ENCODE peak calls at places on chromosomes 4 and X, in four cellular contexts. One of them, this sample, is unnamed.

GRCh38 chr4:655735-656151 is 18.3 kb downstream of the ATP5ME start:
- DNase-seq in HepG2: no peak
- DNase-seq in GM12878: no peak
- DNase-seq in K562: no peak
- DNase-seq in this sample: no peak

GRCh38 chr4:114921790-114922581 is 191.4 kb downstream of the NDST4 start:
- DNase-seq in K562: no peak
- DNase-seq in GM12878: no peak
- DNase-seq in HepG2: peak; percentile 1
- DNase-seq in this sample: no peak

GRCh38 chr4:7926822-7927221 is 12.8 kb downstream of the AFAP1 start:
- DNase-seq in HepG2: no peak
- DNase-seq in K562: no peak
- DNase-seq in GM12878: no peak
- DNase-seq in this sample: no peak

GRCh38 chr4:138488527-138488926 is 246.4 kb upstream of the SLC7A11 start:
- DNase-seq in K562: peak; percentile 42
- DNase-seq in GM12878: no peak
- DNase-seq in HepG2: no peak
- DNase-seq in this sample: no peak

GRCh38 chr4:178215309-178215708 is 773.1 kb upstream of the AGA start:
- DNase-seq in GM12878: no peak
- DNase-seq in K562: no peak
- DNase-seq in HepG2: no peak
- DNase-seq in this sample: no peak

GRCh38 chr4:118941799-118942198 is 53.1 kb downstream of the SYNPO2 start:
- DNase-seq in GM12878: no peak
- DNase-seq in HepG2: no peak
- DNase-seq in K562: no peak
- DNase-seq in this sample: no peak

GRCh38 chr4:160537681-160538080 is 1434.8 kb downstream of the RAPGEF2 start:
- DNase-seq in GM12878: no peak
- DNase-seq in K562: no peak
- DNase-seq in HepG2: no peak
- DNase-seq in this sample: no peak

GRCh38 chr4:114599231-114600065 is 841 bp downstream of the UGT8 start:
- DNase-seq in K562: peak; percentile 18
- DNase-seq in GM12878: no peak
- DNase-seq in HepG2: no peak
- DNase-seq in this sample: no peak

GRCh38 chrX:136147320-136147901 is at the start of gene FHL1:
- DNase-seq in GM12878: no peak
- DNase-seq in HepG2: no peak
- DNase-seq in K562: peak; percentile 65
- DNase-seq in this sample: no peak

GRCh38 chr4:48197643-48198237 is 63.7 kb upstream of the TXK start:
- DNase-seq in K562: peak; percentile 55
- DNase-seq in GM12878: no peak
- DNase-seq in HepG2: no peak
- DNase-seq in this sample: no peak

GRCh38 chr4:176883108-176883550 is 90.4 kb upstream of the VEGFC start:
- DNase-seq in K562: no peak
- DNase-seq in GM12878: no peak
- DNase-seq in HepG2: no peak
- DNase-seq in this sample: peak; percentile 1

DNA sequence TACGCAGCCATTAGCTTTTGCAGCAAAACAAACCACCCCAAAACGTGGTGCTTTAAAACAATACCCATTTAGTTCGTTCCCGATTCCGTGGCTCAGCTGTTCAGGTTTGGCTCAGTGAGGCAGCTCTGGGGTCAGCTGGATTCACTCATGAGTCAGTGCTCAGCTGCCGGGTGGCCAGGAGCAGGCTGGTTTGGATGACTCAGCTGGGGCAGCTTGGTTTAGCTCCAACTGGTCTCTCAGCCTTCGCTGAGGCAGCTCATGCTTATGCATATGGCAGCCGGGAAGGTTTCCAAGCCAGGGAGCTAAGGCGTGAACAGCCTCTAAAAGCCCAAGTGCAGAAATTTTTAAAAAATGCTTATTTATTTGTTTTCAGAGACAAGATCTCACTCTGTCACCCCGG is 13.3 kb upstream of the CD99 start:
- DNase-seq in HepG2: no peak
- DNase-seq in GM12878: no peak
- DNase-seq in K562: peak; percentile 62
- DNase-seq in this sample: peak; percentile 94
- TF ChIP-seq CHD4 in HepG2: no peak
- TF ChIP-seq CHD4 in GM12878: no peak
- TF ChIP-seq CHD4 in K562: no peak
- TF ChIP-seq CHD4 in this sample: no peak

GRCh38 chr4:73187325-73187724 is 71.3 kb downstream of the ANKRD17 start:
- DNase-seq in GM12878: no peak
- DNase-seq in K562: no peak
- DNase-seq in HepG2: no peak
- DNase-seq in this sample: peak; percentile 12

GRCh38 chr4:73181231-73181630 is 77.4 kb downstream of the ANKRD17 start:
- DNase-seq in K562: no peak
- DNase-seq in HepG2: no peak
- DNase-seq in GM12878: no peak
- DNase-seq in this sample: no peak

GRCh38 chr4:73189274-73189810 is 69.3 kb downstream of the ANKRD17 start:
- DNase-seq in HepG2: no peak
- DNase-seq in K562: no peak
- DNase-seq in GM12878: no peak
- DNase-seq in this sample: no peak

GRCh38 chr4:73185903-73186302 is 72.7 kb downstream of the ANKRD17 start:
- DNase-seq in K562: no peak
- DNase-seq in GM12878: no peak
- DNase-seq in HepG2: no peak
- DNase-seq in this sample: no peak
- TF ChIP-seq USF2 in K562: no peak
- TF ChIP-seq USF2 in GM12878: no peak
- TF ChIP-seq USF2 in HepG2: no peak
- TF ChIP-seq USF2 in this sample: no peak

DNA sequence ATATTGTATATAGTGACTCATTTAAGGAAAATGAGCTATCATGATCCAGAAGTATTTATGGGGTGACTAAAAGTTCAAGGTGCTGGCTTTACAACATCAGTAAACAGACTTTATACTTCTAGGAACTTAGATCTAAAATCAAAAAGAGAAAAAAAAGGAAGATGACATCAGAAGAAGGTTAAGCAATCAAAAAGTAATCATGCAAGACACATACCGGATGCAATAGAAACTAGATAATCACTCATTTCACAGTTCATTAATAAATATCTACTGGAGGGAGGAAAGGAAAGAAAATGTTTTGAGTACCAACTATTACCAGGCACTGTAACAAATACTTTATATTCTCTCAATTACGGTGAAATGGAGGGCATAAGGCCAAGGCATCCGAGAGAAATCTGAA is 276.4 kb downstream of the SPRY1 start:
- DNase-seq in GM12878: no peak
- DNase-seq in HepG2: no peak
- DNase-seq in K562: no peak
- DNase-seq in this sample: no peak
- TF ChIP-seq CHD4 in GM12878: no peak
- TF ChIP-seq CHD4 in HepG2: no peak
- TF ChIP-seq CHD4 in K562: no peak
- TF ChIP-seq CHD4 in this sample: no peak

GRCh38 chrX:147912093-147912801 is 528 bp downstream of the FMR1 start:
- DNase-seq in HepG2: no peak
- DNase-seq in GM12878: no peak
- DNase-seq in K562: peak; percentile 33
- DNase-seq in this sample: peak; percentile 22
- TF ChIP-seq USF2 in HepG2: no peak
- TF ChIP-seq USF2 in GM12878: no peak
- TF ChIP-seq USF2 in K562: no peak
- TF ChIP-seq USF2 in this sample: no peak

This sample was measured in A549.